ENCODE peak calls at places on chromosomes 12 and 14, in seven cellular contexts. I is right atrium auricular region; M is tibial artery; O is MG63; B is K562; Q is mesenchymal stem cell; N is naive thymus-derived CD4-positive, alpha-beta T cell. Z is an unnamed sample.

GRCh38 chr14:92480856-92481255 is 32.7 kb upstream of the RIN3 start:
- DNase-seq in I (no peak), M (no peak), O (no peak), B (no peak), Q (no peak), N (no peak), Z (no peak)

GRCh38 chr14:104306450-104307040 is 168.2 kb downstream of the KIF26A start:
- DNase-seq in I (no peak), M (no peak), O (no peak), B (no peak), Q (no peak), N (no peak), Z (peak; percentile 39)

GRCh38 chr14:68682166-68683103 is 110.4 kb downstream of the ZFP36L1 start:
- DNase-seq in I (peak; percentile 79), M (peak; percentile 77), O (peak; percentile 85), B (peak; percentile 25), Q (peak; percentile 90), N (no peak), Z (no peak)

GRCh38 chr12:31629756-31630732 is 29.4 kb upstream of the ETFBKMT start:
- DNase-seq in I (no peak), M (no peak), O (peak; percentile 47), B (peak; percentile 58), Q (peak; percentile 63), N (no peak), Z (no peak)

GRCh38 chr14:89370781-89371180 is 46.3 kb downstream of the FOXN3 start:
- DNase-seq in I (peak; percentile 26), M (no peak), O (no peak), B (no peak), Q (no peak), N (no peak), Z (no peak)

GRCh38 chr12:4978737-4979136 is 64.9 kb upstream of the KCNA5 start:
- DNase-seq in I (no peak), M (no peak), O (peak; percentile 84), B (no peak), Q (no peak), N (no peak), Z (no peak)

GRCh38 chr12:58764100-58764953 is 156.0 kb downstream of the LRIG3 start:
- DNase-seq in I (no peak), M (no peak), O (no peak), B (no peak), Q (no peak), N (no peak), Z (no peak)

GRCh38 chr12:17361224-17361623 is 728.8 kb downstream of the RERGL start:
- DNase-seq in I (no peak), M (no peak), O (no peak), B (no peak), Q (no peak), N (no peak), Z (no peak)

GRCh38 chr14:74620497-74620921 is 8.5 kb upstream of the LTBP2 start:
- DNase-seq in I (no peak), M (no peak), O (peak; percentile 76), B (peak; percentile 35), Q (peak; percentile 95), N (no peak), Z (no peak)

GRCh38 chr12:76586764-76587395 is 27.3 kb upstream of the OSBPL8 start:
- DNase-seq in I (no peak), M (no peak), O (no peak), B (peak; percentile 17), Q (peak; percentile 53), N (peak; percentile 59), Z (no peak)

GRCh38 chr12:46219892-46220655 is 48.8 kb downstream of the SLC38A1 start:
- DNase-seq in I (no peak), M (no peak), O (peak; percentile 66), B (peak; percentile 81), Q (peak; percentile 80), N (peak; percentile 53), Z (no peak)

GRCh38 chr14:70888681-70889175 is 18.5 kb upstream of the PCNX1 start:
- DNase-seq in I (no peak), M (no peak), O (no peak), B (no peak), Q (peak; percentile 64), N (peak; percentile 27), Z (no peak)

GRCh38 chr12:44930972-44931600 is 55.0 kb upstream of the NELL2 start:
- DNase-seq in I (no peak), M (no peak), O (no peak), B (peak; percentile 18), Q (peak; percentile 59), N (peak; percentile 57), Z (no peak)

GRCh38 chr12:47551426-47551851 is 154.4 kb downstream of the RPAP3 start:
- DNase-seq in I (no peak), M (no peak), O (no peak), B (no peak), Q (peak; percentile 74), N (no peak), Z (no peak)

GRCh38 chr12:6124411-6125151 is at the start of gene VWF:
- DNase-seq in I (no peak), M (no peak), O (no peak), B (no peak), Q (no peak), N (no peak), Z (no peak)

GRCh38 chr12:67299526-67299925 is 30.4 kb downstream of the CAND1 start:
- DNase-seq in I (no peak), M (no peak), O (no peak), B (no peak), Q (no peak), N (no peak), Z (no peak)

GRCh38 chr14:99273724-99274345 is 1.8 kb upstream of the BCL11B start:
- DNase-seq in I (no peak), M (no peak), O (no peak), B (no peak), Q (no peak), N (no peak), Z (no peak)

GRCh38 chr12:15712823-15713663 is 76.1 kb downstream of the EPS8 start:
- DNase-seq in I (peak; percentile 77), M (peak; percentile 72), O (no peak), B (no peak), Q (no peak), N (no peak), Z (peak; percentile 54)

GRCh38 chr12:118061876-118062791 is 1.2 kb upstream of the WSB2 start:
- DNase-seq in I (no peak), M (peak; percentile 50), O (peak; percentile 39), B (peak; percentile 68), Q (peak; percentile 69), N (no peak), Z (peak; percentile 52)

GRCh38 chr14:26008290-26008689 is 589.5 kb downstream of the NOVA1 start:
- DNase-seq in I (no peak), M (no peak), O (no peak), B (no peak), Q (no peak), N (no peak), Z (no peak)

GRCh38 chr12:5511256-5511643 is 79.3 kb downstream of the NTF3 start:
- DNase-seq in I (no peak), M (no peak), O (no peak), B (no peak), Q (no peak), N (no peak), Z (no peak)

GRCh38 chr12:39490500-39491276 is 47.8 kb upstream of the KIF21A start:
- DNase-seq in I (no peak), M (no peak), O (peak; percentile 13), B (no peak), Q (no peak), N (no peak), Z (no peak)

GRCh38 chr14:103528158-103528511 is 861 bp upstream of the TRMT61A start:
- DNase-seq in I (no peak), M (no peak), O (no peak), B (no peak), Q (peak; percentile 41), N (no peak), Z (no peak)

GRCh38 chr12:79558924-79559469 is 131.8 kb downstream of the PAWR start:
- DNase-seq in I (no peak), M (no peak), O (no peak), B (no peak), Q (no peak), N (no peak), Z (no peak)

GRCh38 chr12:79560165-79560889 is 130.4 kb downstream of the PAWR start:
- DNase-seq in I (no peak), M (no peak), O (no peak), B (no peak), Q (no peak), N (no peak), Z (no peak)

GRCh38 chr12:79563021-79563739 is 127.6 kb downstream of the PAWR start:
- DNase-seq in I (no peak), M (no peak), O (no peak), B (no peak), Q (no peak), N (no peak), Z (no peak)

GRCh38 chr12:79559591-79559990 is 131.2 kb downstream of the PAWR start:
- DNase-seq in I (no peak), M (no peak), O (no peak), B (no peak), Q (no peak), N (no peak), Z (no peak)

GRCh38 chr12:79561401-79562132 is 129.2 kb downstream of the PAWR start:
- DNase-seq in I (no peak), M (no peak), O (no peak), B (no peak), Q (no peak), N (no peak), Z (no peak)
- H3K9me3 ChIP-seq in I (peaks cover 8% of the 10 kb centered on the region), M (peaks cover 7% of the 10 kb centered on the region), O (peaks cover 8% of the 10 kb centered on the region), B (no peaks in the 10 kb centered on the region), Q (no peaks in the 10 kb centered on the region), N (no peaks in the 10 kb centered on the region), Z (no peaks in the 10 kb centered on the region)

GRCh38 chr12:53182836-53183235 is 2.1 kb upstream of the CSAD start:
- DNase-seq in I (no peak), M (no peak), O (no peak), B (no peak), Q (no peak), N (no peak), Z (no peak)
- H3K36me3 ChIP-seq in I (peaks cover 58% of the 10 kb centered on the region), M (peaks cover 59% of the 10 kb centered on the region), O (peaks cover 64% of the 10 kb centered on the region), B (peaks cover 62% of the 10 kb centered on the region), Q (peaks cover 35% of the 10 kb centered on the region), N (peaks cover 27% of the 10 kb centered on the region), Z (peaks cover 61% of the 10 kb centered on the region)

DNA sequence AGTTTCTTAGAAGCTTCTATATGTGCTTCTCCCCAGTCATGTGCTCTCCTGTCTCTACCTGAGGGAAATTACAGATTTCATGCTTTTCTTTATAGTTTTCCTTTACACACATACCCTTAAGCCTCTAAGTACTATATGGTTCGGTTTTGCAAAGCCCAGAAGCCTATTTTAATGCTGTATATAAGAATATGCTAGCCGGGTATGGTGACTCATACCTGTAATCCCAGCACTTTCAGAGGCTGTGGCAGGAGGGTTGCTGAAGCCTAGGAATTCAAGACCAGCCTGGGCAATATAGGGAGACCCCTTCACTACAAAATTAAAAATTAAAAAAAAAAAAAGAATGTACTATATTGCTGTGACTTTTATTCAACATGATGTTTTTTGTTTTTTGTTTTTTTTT is 15.4 kb downstream of the DGLUCY start:
- DNase-seq in I (no peak), M (no peak), O (no peak), B (no peak), Q (peak; percentile 14), N (no peak), Z (no peak)
- H3K4me3 ChIP-seq in I (no peak overlapping the region), M (no peak overlapping the region), O (no peak overlapping the region), B (no peak overlapping the region), Q (no peak overlapping the region), N (no peak overlapping the region), Z (no peak overlapping the region)

DNA sequence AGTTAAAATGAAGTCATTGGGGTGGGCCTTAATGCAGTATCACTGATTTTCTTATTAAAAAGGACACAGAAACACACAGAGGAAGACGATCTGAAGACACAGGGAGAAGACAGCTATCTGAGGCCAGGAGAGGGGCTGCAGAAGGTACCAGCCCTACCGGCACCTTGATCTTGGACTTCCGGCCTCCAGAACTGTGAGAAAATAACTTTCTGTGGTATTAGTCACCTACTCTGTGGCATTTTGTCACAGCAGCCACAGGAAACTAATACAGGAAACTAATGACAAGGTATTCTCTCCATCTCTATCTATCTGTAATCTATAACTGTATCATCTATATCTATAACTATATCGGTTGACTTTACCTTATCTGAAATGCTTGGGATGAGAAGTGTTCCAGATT is 1149.5 kb downstream of the BCL11B start:
- DNase-seq in I (no peak), M (no peak), O (no peak), B (no peak), Q (no peak), N (no peak), Z (no peak)
- H3K9me3 ChIP-seq in I (peaks cover 15% of the 10 kb centered on the region), M (no peaks in the 10 kb centered on the region), O (no peaks in the 10 kb centered on the region), B (no peaks in the 10 kb centered on the region), Q (peaks cover 24% of the 10 kb centered on the region), N (no peaks in the 10 kb centered on the region), Z (no peaks in the 10 kb centered on the region)